ENCODE peak calls at places on chromosomes 16 and 17, in four cellular contexts. Z is A549, N is K562, X is HepG2. D is an unnamed sample.

GRCh38 chr17:1573932-1574696 is 11.5 kb upstream of the PITPNA start:
- DNase-seq in X (peak; percentile 63), N (peak; percentile 87), Z (peak; percentile 92), D (peak; percentile 87)

GRCh38 chr17:350706-351435 is 1.7 kb downstream of the RPH3AL start:
- DNase-seq in Z (peak; percentile 86), X (peak; percentile 50), N (no peak), D (no peak)

GRCh38 chr17:21275579-21276339 is 8.8 kb upstream of the MAP2K3 start:
- DNase-seq in X (peak; percentile 61), Z (peak; percentile 98), N (peak; percentile 93), D (peak; percentile 93)

GRCh38 chr16:12815361-12815760 is 11.7 kb upstream of the CPPED1 start:
- DNase-seq in N (no peak), Z (no peak), X (peak; percentile 57), D (no peak)

GRCh38 chr16:80366023-80366422 is 174.8 kb upstream of the DYNLRB2 start:
- DNase-seq in X (no peak), N (no peak), Z (no peak), D (no peak)

GRCh38 chr16:72536673-72537435 is 364.9 kb upstream of the PMFBP1 start:
- DNase-seq in X (no peak), Z (no peak), N (no peak), D (no peak)

GRCh38 chr16:24218299-24218698 is 37.8 kb upstream of the CACNG3 start:
- DNase-seq in Z (no peak), X (no peak), N (no peak), D (no peak)

GRCh38 chr17:181213-182163 is at the start of gene DOC2B:
- DNase-seq in N (no peak), X (no peak), Z (peak; percentile 80), D (peak; percentile 54)

GRCh38 chr16:2284001-2284770 is 16.3 kb upstream of the RNPS1 start:
- DNase-seq in Z (no peak), X (no peak), N (no peak), D (no peak)

GRCh38 chr17:38898812-38899348 is 26.5 kb upstream of the LASP1NB start:
- DNase-seq in X (no peak), N (peak; percentile 78), Z (no peak), D (no peak)

GRCh38 chr16:88856122-88856827 is 472 bp downstream of the GALNS start:
- DNase-seq in X (no peak), N (peak; percentile 89), Z (no peak), D (peak; percentile 55)

GRCh38 chr16:68399456-68399855 is 48.9 kb downstream of the SMPD3 start:
- DNase-seq in X (no peak), Z (no peak), N (no peak), D (no peak)

GRCh38 chr17:28997811-28998210 is 8.0 kb downstream of the SEZ6 start:
- DNase-seq in X (no peak), N (no peak), Z (no peak), D (no peak)

GRCh38 chr17:17241656-17242055 is 4.7 kb upstream of the FLCN start:
- DNase-seq in X (no peak), N (no peak), Z (no peak), D (no peak)

GRCh38 chr17:79087428-79088143 is 13.0 kb downstream of the ENGASE start:
- DNase-seq in Z (peak; percentile 96), X (peak; percentile 41), N (peak; percentile 76), D (peak; percentile 89)

GRCh38 chr16:53090591-53091507 is 36.1 kb downstream of the CHD9 start:
- DNase-seq in N (no peak), X (peak; percentile 46), Z (no peak), D (no peak)

GRCh38 chr17:65576939-65577338 is 15.5 kb upstream of the AXIN2 start:
- DNase-seq in X (no peak), Z (no peak), N (no peak), D (peak; percentile 50)

GRCh38 chr16:4136229-4136813 is 20.1 kb upstream of the ADCY9 start:
- DNase-seq in X (no peak), Z (no peak), N (no peak), D (peak; percentile 46)

GRCh38 chr17:82396601-82397435 is 21.3 kb upstream of the HEXD start:
- DNase-seq in Z (no peak), X (no peak), N (no peak), D (no peak)

GRCh38 chr17:81251091-81251942 is 12.2 kb downstream of the NDUFAF8 start:
- DNase-seq in Z (no peak), X (no peak), N (no peak), D (no peak)

GRCh38 chr16:58507195-58507962 is 7.4 kb downstream of the NDRG4 start:
- DNase-seq in Z (no peak), X (no peak), N (no peak), D (no peak)

GRCh38 chr17:65830356-65830755 is 268.9 kb upstream of the AXIN2 start:
- DNase-seq in Z (no peak), N (no peak), X (no peak), D (no peak)

GRCh38 chr17:39092672-39093250 is 58.7 kb downstream of the PLXDC1 start:
- DNase-seq in X (no peak), N (no peak), Z (no peak), D (no peak)

DNA sequence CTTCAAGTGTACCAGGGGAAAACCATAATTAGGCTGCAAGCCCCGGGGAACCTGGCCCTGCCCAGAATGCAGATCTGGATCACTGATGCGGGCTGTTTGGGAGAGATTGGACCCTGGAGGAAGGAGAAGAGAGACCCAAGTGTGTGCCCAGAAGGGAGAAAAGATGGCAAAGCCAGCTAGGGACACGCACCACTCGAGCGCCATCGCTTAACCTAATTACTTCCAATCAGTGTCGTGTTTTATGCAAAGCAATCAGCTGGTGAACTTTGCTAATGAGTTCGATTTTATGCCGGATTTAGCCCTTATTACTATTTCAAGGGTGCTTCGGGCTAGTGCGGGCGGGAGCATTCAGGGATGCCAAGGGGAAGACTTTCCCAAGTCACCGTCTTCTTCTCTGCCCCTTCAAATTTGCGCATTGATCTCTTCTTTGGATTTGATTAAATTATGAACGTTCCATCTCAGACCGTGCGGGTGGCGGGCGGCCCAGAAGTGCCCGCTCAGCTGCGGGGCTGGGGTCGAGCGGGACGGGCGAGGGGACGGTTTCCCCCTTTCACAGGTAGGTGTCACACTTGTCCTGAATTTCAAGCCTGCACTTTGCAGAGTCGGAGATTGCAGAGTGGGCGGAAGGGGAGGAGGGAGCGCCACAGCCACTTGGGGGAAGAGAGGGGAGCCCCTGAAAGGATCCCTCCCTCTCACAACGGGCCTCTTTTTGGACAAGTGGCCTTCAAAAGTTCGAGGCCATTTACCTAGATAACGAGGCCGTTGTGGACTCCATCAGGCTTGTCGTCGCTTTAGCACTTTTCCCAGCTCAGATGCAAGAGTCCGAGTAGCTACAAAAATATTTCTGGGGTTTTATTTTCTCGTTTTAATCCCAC is 4.1 kb downstream of the IRX5 start:
- DNase-seq in X (no peak), N (no peak), Z (no peak), D (peak; percentile 76)
- TF ChIP-seq ESRRA in X (no peak), N (no peak), Z (no peak), D (no peak)

GRCh38 chr16:55499951-55500350 is 8.9 kb upstream of the LPCAT2 start:
- DNase-seq in N (peak; percentile 1), X (no peak), Z (no peak), D (no peak)
- TF ChIP-seq JUN in N (no peak), X (no peak), Z (no peak), D (no peak)

GRCh38 chr17:75390982-75391381 is 14.5 kb downstream of the GRB2 start:
- DNase-seq in Z (no peak), X (no peak), N (no peak), D (no peak)
- TF ChIP-seq ESRRA in Z (no peak), X (no peak), N (no peak), D (no peak)

DNA sequence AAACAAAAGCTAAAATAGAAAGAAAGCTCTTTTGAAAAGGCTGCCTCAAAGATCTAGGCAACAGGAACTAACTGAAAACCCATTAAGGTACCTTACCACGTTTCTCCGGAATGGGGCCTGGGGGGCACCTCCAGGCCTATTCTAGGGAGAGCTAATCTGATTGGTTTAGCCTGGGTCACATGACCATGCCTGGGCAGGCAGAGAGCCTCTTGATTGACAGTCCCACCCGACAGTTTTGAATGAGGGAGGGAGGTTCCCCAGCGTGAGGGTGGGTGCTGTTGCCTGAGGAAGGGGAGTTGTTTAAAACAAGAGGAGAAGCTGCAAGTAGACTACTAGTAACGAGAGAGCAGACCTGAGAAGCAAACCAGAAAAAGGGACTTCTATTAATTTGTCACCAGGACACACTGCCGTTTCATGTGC is 143.4 kb upstream of the HS3ST2 start:
- DNase-seq in Z (peak; percentile 60), X (peak; percentile 50), N (peak; percentile 98), D (peak; percentile 59)
- TF ChIP-seq JUN in Z (no peak), X (no peak), N (no peak), D (no peak)

D was measured in WTC11.